ENCODE peak calls at places on chromosomes 13 and 19, in five cellular contexts. E is aorta, R is psoas muscle, Y is Peyer's patch, G is prostate gland. F is an unnamed sample.

GRCh38 chr13:25067054-25067453 is 28.9 kb upstream of the PABPC3 start:
- DNase-seq in E (no peak), R (no peak), Y (no peak), G (no peak), F (no peak)

GRCh38 chr19:277581-278165 is 13.5 kb downstream of the PLPP2 start:
- DNase-seq in E (no peak), R (no peak), Y (no peak), G (no peak), F (no peak)

GRCh38 chr13:113991191-113991669 is 17.4 kb upstream of the C13orf46 start:
- DNase-seq in E (peak; percentile 6), R (peak; percentile 8), Y (no peak), G (no peak), F (no peak)

GRCh38 chr19:20238025-20238623 is 71.1 kb downstream of the ZNF486 start:
- DNase-seq in E (peak; percentile 93), R (peak; percentile 81), Y (peak; percentile 77), G (peak; percentile 77), F (peak; percentile 71)

GRCh38 chr13:98565726-98566577 is 11.0 kb downstream of the STK24 start:
- DNase-seq in E (peak; percentile 69), R (peak; percentile 27), Y (no peak), G (peak; percentile 49), F (peak; percentile 37)

GRCh38 chr13:20404488-20405222 is 121.0 kb downstream of the CRYL1 start:
- DNase-seq in E (no peak), R (no peak), Y (no peak), G (no peak), F (no peak)

GRCh38 chr19:34067861-34068271 is 104.4 kb upstream of the LSM14A start:
- DNase-seq in E (no peak), R (no peak), Y (no peak), G (no peak), F (no peak)

GRCh38 chr13:48624016-48624415 is 29.7 kb upstream of the CYSLTR2 start:
- DNase-seq in E (no peak), R (no peak), Y (no peak), G (no peak), F (no peak)

GRCh38 chr13:75452564-75452963 is 29.4 kb downstream of the TBC1D4 start:
- DNase-seq in E (no peak), R (no peak), Y (no peak), G (no peak), F (no peak)

GRCh38 chr13:73832203-73832602 is 302.0 kb downstream of the KLF12 start:
- DNase-seq in E (no peak), R (no peak), Y (no peak), G (no peak), F (no peak)

GRCh38 chr13:28316129-28316528 is 177.8 kb downstream of the PAN3 start:
- DNase-seq in E (no peak), R (no peak), Y (no peak), G (no peak), F (no peak)

GRCh38 chr13:46552302-46552680 is 679 bp upstream of the LRCH1 start:
- DNase-seq in E (no peak), R (no peak), Y (no peak), G (no peak), F (peak; percentile 15)

GRCh38 chr19:6292006-6292405 is 12.2 kb upstream of the MLLT1 start:
- DNase-seq in E (no peak), R (no peak), Y (no peak), G (no peak), F (no peak)

GRCh38 chr19:48499352-48500090 is 12.1 kb downstream of the LMTK3 start:
- DNase-seq in E (no peak), R (no peak), Y (no peak), G (no peak), F (no peak)

GRCh38 chr19:48500830-48501445 is 10.7 kb downstream of the LMTK3 start:
- DNase-seq in E (no peak), R (no peak), Y (no peak), G (no peak), F (no peak)

GRCh38 chr19:48501446-48501960 is 10.1 kb downstream of the LMTK3 start:
- DNase-seq in E (peak; percentile 53), R (no peak), Y (peak; percentile 92), G (peak; percentile 93), F (no peak)

GRCh38 chr19:48502720-48503018 is 9.0 kb downstream of the LMTK3 start:
- DNase-seq in E (peak; percentile 42), R (no peak), Y (no peak), G (no peak), F (no peak)

DNA sequence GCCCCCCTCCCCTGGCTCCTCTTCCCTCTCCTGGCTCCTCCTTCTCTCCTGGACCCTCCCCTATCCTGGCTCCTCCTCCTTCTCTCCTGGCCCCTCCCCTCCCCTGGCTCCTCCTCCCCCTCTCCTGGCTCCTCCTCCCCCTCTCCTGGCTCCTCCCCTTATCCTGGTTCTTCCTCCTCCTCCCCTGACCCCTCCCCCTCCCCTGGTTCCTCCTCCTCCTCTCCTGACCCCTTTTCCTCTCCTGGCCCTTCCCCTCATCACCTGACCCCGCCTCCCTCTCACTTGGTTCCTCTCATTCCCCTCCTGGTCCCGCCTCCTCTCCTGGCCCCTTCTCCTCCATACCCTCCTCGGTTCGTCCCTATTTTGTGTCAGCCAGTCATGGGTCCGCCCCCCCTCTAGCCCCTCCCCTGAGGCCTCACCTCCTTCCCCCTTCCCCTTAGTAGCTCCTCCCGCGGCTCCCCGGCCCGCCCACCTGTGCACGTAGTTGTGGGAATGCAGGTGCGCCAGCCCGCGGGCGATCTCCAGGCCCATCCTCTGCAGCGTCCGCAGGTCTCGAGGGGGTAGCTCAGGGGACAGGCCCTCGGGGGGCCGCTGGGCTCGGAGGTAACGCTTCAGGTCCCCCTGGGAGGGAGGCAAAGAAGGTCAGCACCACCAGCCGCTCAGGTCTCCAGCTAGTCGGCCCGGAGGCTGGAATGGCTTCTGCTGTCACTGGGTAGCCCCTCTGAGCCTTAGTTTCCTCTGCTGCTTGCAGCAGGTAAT is 9.5 kb downstream of the LMTK3 start:
- DNase-seq in E (peak; percentile 86), R (no peak), Y (peak; percentile 96), G (peak; percentile 98), F (peak; percentile 69)
- H3K4me3 ChIP-seq in E (no peak overlapping the region), R (no peak overlapping the region), Y (peak overlapping the region; percentile 22), G (peak overlapping the region; percentile 2), F (no peak overlapping the region)

GRCh38 chr19:52120286-52120685 is 19.5 kb downstream of the ZNF616 start:
- DNase-seq in E (no peak), R (no peak), Y (no peak), G (no peak), F (no peak)

GRCh38 chr19:52115526-52116053 is 20.0 kb upstream of the ZNF841 start:
- DNase-seq in E (no peak), R (no peak), Y (no peak), G (no peak), F (no peak)

GRCh38 chr19:52112624-52113023 is 17.1 kb upstream of the ZNF841 start:
- DNase-seq in E (no peak), R (no peak), Y (no peak), G (no peak), F (no peak)

GRCh38 chr19:52110780-52111179 is 15.2 kb upstream of the ZNF841 start:
- DNase-seq in E (no peak), R (no peak), Y (no peak), G (no peak), F (no peak)

DNA sequence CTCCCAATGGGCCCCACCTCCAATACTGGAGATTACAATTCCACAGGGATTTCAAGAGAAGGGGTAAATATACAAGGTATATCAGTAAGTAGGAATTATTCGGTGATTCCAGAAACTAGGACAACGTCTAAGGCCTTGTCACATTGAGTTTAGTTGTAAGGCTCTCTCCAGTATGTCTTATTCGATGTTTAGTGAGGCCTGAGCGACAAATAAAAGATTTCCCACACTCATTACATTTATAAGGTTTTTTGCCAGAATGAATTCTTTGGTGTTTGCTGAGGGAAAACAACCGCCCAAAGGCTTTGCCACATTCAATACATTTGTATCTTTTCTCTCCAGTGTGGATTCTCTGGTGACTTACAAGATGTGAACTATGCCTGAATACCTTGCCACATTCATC is 19.1 kb upstream of the ZNF841 start:
- DNase-seq in E (no peak), R (no peak), Y (no peak), G (no peak), F (no peak)
- H3K4me3 ChIP-seq in E (no peak overlapping the region), R (no peak overlapping the region), Y (no peak overlapping the region), G (no peak overlapping the region), F (no peak overlapping the region)

DNA sequence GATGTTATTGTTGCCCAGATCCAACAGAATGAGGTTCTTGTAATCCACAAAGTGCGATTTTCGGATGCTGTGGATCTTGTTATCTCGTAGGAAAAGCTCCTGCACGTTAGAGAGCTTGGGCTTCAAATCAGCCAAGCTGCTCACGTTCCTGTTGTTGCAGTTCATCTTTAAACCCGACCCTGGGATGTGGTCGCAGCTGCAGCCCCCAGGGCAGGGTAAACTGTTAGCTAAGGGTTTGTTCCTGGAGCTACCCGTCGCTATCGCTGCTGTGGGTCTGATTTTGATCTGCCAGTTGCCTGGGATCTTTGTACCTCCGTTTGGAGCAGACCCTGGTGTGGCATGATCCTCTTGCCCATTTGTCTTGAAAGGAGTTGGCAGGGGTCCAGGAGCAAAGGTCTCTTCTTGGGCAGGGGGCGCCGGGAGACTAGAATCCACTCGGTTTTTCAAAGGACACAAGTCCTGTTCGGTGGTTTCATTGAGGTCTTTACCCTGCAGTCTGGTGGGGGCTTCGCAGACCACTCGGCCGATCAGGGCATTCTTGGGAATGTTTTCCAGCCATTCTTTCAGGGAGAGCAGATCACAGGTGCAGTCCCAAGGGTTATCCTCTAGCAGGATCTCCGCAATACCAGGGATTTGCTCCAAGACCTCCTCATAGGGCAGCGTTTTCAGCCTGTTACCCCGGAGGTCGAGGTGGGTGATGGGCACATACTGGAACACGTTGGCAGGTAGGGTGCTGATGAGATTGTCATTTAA is 1.8 kb downstream of the SLITRK1 start:
- DNase-seq in E (no peak), R (no peak), Y (no peak), G (no peak), F (no peak)
- H3K4me3 ChIP-seq in E (no peak overlapping the region), R (no peak overlapping the region), Y (no peak overlapping the region), G (no peak overlapping the region), F (no peak overlapping the region)

DNA sequence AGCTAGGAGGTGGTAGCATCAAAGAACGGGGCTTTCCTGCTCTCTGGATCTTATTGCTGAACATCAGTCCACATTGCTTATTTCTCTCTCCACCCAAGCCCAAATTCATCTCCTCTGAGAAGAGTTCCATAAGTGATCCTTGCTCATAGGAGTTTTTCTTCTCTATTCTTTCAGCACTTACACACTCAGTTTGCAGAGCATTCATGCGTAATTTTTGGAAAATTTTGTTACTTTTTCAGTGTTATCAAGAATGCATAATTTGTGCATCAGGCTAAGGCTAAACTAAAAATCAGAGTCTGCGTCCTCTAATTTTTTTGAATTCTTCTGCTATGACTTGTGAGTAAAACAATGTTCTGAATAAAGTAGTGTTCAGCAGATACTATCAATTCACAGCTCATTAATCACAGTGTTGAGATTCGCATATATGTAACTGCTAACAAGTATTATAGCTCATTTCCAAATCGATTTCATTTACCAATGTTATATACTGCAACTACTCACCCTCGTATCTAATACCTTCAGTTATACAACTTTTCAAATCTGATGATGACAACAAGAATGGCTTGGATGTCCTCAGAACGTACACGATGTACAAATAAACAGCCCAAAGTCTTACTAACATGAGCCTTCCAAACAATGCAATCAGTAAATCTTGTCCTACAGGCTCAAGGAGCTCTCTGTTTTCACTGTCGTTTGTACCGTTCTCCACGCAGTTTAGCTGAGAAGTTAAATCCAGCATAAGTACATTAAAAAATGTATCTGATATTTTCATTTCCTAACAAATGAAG is 36.3 kb upstream of the STARD13 start:
- DNase-seq in E (no peak), R (no peak), Y (no peak), G (no peak), F (no peak)
- H3K4me3 ChIP-seq in E (peak overlapping the region; percentile 17), R (peak overlapping the region; percentile 37), Y (no peak overlapping the region), G (no peak overlapping the region), F (no peak overlapping the region)

F was measured in GM12865.